ENCODE peak calls at places on chromosomes 11 and 22, in seven cellular contexts. Y is cardiac muscle cell, R is bronchial epithelial cell, G is suprapubic skin, M is GM23338, A is cardiac fibroblast, O is AG04450. T is an unnamed sample.

GRCh38 chr22:29606320-29606719 is 2.9 kb downstream of the NF2 start:
- DNase-seq in O (no peak), R (no peak), Y (no peak), M (peak; percentile 42), G (peak; percentile 16), A (no peak), T (no peak)

GRCh38 chr11:10592331-10592730 is 23.9 kb upstream of the LYVE1 start:
- DNase-seq in R (peak; percentile 96), G (no peak), M (no peak), Y (peak; percentile 92), A (peak; percentile 95), O (peak; percentile 84), T (peak; percentile 75)

GRCh38 chr11:46894961-46895360 is 23.4 kb downstream of the LRP4 start:
- DNase-seq in M (no peak), A (no peak), R (no peak), O (no peak), Y (no peak), G (no peak), T (no peak)

GRCh38 chr22:42179616-42180015 is 49.0 kb upstream of the CYP2D6 start:
- DNase-seq in O (peak; percentile 45), M (no peak), Y (peak; percentile 73), R (no peak), A (peak; percentile 68), G (no peak), T (peak; percentile 68)

GRCh38 chr11:9003573-9004309 is at the start of gene NRIP3:
- DNase-seq in R (peak; percentile 13), Y (peak; percentile 66), G (peak; percentile 84), O (no peak), A (peak; percentile 46), M (peak; percentile 77), T (peak; percentile 23)

GRCh38 chr22:24471570-24471969 is 23.6 kb upstream of the UPB1 start:
- DNase-seq in R (no peak), G (no peak), M (no peak), A (peak; percentile 77), O (peak; percentile 50), Y (peak; percentile 95), T (peak; percentile 88)

GRCh38 chr11:2418961-2419360 is 18.4 kb downstream of the TSSC4 start:
- DNase-seq in M (no peak), A (no peak), O (no peak), G (no peak), R (no peak), Y (no peak), T (no peak)

GRCh38 chr11:125784678-125785077 is 3.2 kb upstream of the PATE3 start:
- DNase-seq in M (no peak), Y (peak; percentile 21), R (no peak), G (no peak), A (no peak), O (no peak), T (no peak)

GRCh38 chr11:35289821-35290220 is 129.5 kb downstream of the SLC1A2 start:
- DNase-seq in Y (peak; percentile 68), A (peak; percentile 89), M (no peak), O (no peak), G (no peak), R (peak; percentile 42), T (no peak)

GRCh38 chr11:66546368-66546965 is at the start of gene ACTN3:
- DNase-seq in O (no peak), Y (peak; percentile 41), R (no peak), M (peak; percentile 88), A (no peak), G (no peak), T (no peak)

GRCh38 chr11:11179239-11179638 is 173.8 kb downstream of the CSNK2A3 start:
- DNase-seq in M (no peak), R (peak; percentile 70), A (peak; percentile 56), O (peak; percentile 45), G (no peak), Y (peak; percentile 53), T (peak; percentile 57)

GRCh38 chr11:119373917-119374631 is 7.4 kb downstream of the USP2 start:
- DNase-seq in Y (peak; percentile 83), R (peak; percentile 64), A (peak; percentile 79), M (peak; percentile 93), O (peak; percentile 51), G (no peak), T (peak; percentile 28)

GRCh38 chr11:34274712-34275398 is 83.0 kb downstream of the ABTB2 start:
- DNase-seq in A (peak; percentile 88), R (peak; percentile 100), M (no peak), Y (peak; percentile 99), O (peak; percentile 89), G (peak; percentile 95), T (peak; percentile 98)

GRCh38 chr11:75499423-75500305 is 26.1 kb downstream of the GDPD5 start:
- DNase-seq in R (peak; percentile 66), Y (peak; percentile 95), M (no peak), G (peak; percentile 83), A (peak; percentile 95), O (peak; percentile 86), T (peak; percentile 92)

GRCh38 chr11:65183201-65183891 is 1.6 kb downstream of the CAPN1 start:
- DNase-seq in Y (no peak), A (no peak), G (peak; percentile 79), O (no peak), R (peak; percentile 79), M (peak; percentile 23), T (no peak)

GRCh38 chr11:93614111-93614784 is 47.2 kb upstream of the CEP295 start:
- DNase-seq in Y (no peak), O (no peak), A (no peak), G (no peak), R (no peak), M (peak; percentile 47), T (no peak)
- TF ChIP-seq CTCF in Y (peak; percentile 5), O (peak; percentile 20), A (peak; percentile 25), G (no peak), R (peak; percentile 5), M (peak; percentile 57), T (peak; percentile 20)

DNA sequence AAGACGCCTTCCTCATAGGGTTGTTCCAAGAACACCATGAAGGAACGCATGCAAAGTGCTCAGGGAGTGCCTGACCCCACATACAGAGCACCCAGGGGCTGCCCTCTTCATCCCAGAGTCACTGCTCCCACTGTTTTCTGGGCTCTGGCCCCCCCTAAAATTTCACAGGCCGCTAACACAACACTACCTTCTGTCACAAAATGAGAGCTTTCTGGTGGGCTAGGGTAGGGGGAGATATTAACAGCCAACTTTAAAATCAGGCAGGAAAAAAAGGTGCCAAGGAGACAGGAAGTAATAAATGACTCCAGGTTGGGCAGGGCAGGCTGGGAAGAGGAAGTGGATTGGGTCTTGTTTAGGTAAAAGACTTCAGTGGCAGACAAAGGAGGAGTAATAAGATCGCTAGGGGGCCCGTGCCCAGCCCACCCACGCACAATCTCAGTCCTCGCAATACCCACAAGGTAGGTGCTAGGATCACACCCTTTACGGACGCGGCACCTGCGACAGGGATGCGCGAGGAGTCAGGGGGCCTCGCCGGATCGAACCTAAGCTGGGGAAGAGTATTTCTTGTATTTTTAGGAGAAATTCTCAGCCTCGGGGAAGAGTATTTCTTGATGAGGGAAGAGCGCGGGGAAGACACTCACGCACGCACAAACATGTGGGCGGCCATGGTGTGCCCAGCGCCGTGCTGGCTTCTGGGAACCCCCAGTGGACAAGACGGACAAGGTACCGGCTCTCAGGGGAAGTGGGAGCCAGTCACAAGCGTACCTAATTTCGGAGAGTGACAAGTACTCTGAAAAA is 911 bp upstream of the FAM118A start:
- DNase-seq in Y (no peak), M (peak; percentile 37), G (no peak), A (no peak), R (no peak), O (no peak), T (no peak)
- H3K4me3 ChIP-seq in Y (peak overlapping the region; percentile 87), M (peak overlapping the region; percentile 95), G (peak overlapping the region; percentile 93), A (peak overlapping the region; percentile 49), R (peak overlapping the region; percentile 97), O (peak overlapping the region; percentile 63), T (peak overlapping the region; percentile 81)

GRCh38 chr11:133835258-133836075 is 9.8 kb downstream of the SPATA19 start:
- DNase-seq in Y (peak; percentile 69), M (peak; percentile 86), O (no peak), R (peak; percentile 67), G (no peak), A (peak; percentile 71), T (peak; percentile 49)
- TF ChIP-seq CTCF in Y (peak; percentile 48), M (peak; percentile 90), O (peak; percentile 19), R (peak; percentile 79), G (peak; percentile 37), A (peak; percentile 53), T (peak; percentile 66)

DNA sequence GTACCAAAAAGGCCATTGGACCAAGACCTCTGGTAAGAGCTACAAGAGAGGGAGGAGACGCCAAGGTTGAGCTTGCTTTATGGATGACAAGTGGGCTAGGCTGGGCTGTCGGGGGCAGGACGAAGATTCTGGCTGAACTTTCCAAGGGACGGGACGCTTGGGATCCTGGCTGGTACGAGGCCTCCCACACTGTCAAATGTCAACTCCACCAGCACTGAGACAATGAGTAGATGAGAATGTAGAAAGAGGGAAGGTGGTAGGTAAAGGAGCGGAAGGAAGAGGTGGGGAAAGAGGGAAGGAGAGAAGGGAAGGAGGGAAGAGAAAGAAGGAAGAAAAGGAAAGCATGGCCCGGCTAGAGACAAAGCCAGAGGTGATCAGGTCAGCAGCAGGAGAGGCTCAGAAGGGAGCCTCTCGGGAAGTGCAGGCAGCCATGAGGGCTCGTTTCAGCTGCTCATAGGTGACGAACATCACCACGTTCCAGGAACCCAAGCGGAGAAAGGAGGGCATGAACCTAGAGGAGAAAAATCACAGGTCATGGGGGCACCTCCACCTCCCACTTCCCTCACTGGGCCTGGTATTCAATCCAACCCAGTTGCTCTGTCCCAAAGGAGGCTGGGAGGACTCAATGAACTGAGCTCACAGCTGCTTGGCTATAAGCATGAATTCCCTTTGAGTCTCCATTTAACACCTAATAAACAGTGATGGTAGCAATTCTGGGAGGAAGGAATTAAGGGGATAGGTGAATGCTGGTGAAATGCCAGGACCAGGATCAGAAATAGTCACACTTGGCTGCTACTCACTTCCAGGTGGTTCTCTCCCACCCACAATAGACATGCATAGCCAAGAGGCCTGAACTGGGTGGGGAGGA is 7.8 kb downstream of the UCP2 start:
- DNase-seq in G (peak; percentile 43), M (no peak), A (no peak), O (no peak), R (no peak), Y (no peak), T (no peak)
- H3K4me3 ChIP-seq in G (no peak overlapping the region), M (no peak overlapping the region), A (no peak overlapping the region), O (no peak overlapping the region), R (no peak overlapping the region), Y (no peak overlapping the region), T (no peak overlapping the region)

GRCh38 chr11:17353228-17354021 is 1.8 kb downstream of the NCR3LG1 start:
- DNase-seq in M (peak; percentile 75), G (peak; percentile 85), O (peak; percentile 45), A (peak; percentile 78), Y (peak; percentile 90), R (peak; percentile 51), T (no peak)
- TF ChIP-seq CTCF in M (no peak), G (no peak), O (no peak), A (no peak), Y (no peak), R (peak; percentile 5), T (no peak)

GRCh38 chr22:19287889-19288288 is 3.6 kb downstream of the CLTCL1 start:
- DNase-seq in R (peak; percentile 79), Y (peak; percentile 90), G (no peak), M (no peak), A (peak; percentile 94), O (peak; percentile 61), T (peak; percentile 68)
- H3K4me3 ChIP-seq in R (no peak overlapping the region), Y (no peak overlapping the region), G (no peak overlapping the region), M (no peak overlapping the region), A (no peak overlapping the region), O (no peak overlapping the region), T (no peak overlapping the region)

GRCh38 chr22:36998620-36999351 is 20.5 kb downstream of the TST start:
- DNase-seq in G (no peak), R (peak; percentile 60), A (peak; percentile 56), Y (peak; percentile 21), M (peak; percentile 67), O (no peak), T (no peak)
- TF ChIP-seq CTCF in G (no peak), R (no peak), A (no peak), Y (no peak), M (peak; percentile 67), O (no peak), T (no peak)